ENCODE peak calls at places on chromosome 3, in five cellular contexts. X is esophagus squamous epithelium, Y is mucosa of descending colon, A is COR-L47, L is HT-29. N is an unnamed sample.

GRCh38 chr3:40877651-40878463 is 321.4 kb upstream of the CTNNB1 start:
- DNase-seq in X (no peak), Y (peak; percentile 24), A (no peak), L (no peak), N (peak; percentile 12)

GRCh38 chr3:157906627-157907026 is 199.6 kb downstream of the SHOX2 start:
- DNase-seq in X (no peak), Y (no peak), A (no peak), L (no peak), N (no peak)

GRCh38 chr3:182435860-182436259 is 357.4 kb upstream of the ATP11B start:
- DNase-seq in X (no peak), Y (no peak), A (peak; percentile 21), L (no peak), N (no peak)

GRCh38 chr3:44883999-44884431 is 9.6 kb downstream of the TGM4 start:
- DNase-seq in X (no peak), Y (no peak), A (no peak), L (no peak), N (no peak)

GRCh38 chr3:143103633-143104032 is 15.9 kb upstream of the CHST2 start:
- DNase-seq in X (no peak), Y (no peak), A (no peak), L (no peak), N (no peak)

GRCh38 chr3:134527037-134527436 is 41.2 kb downstream of the CEP63 start:
- DNase-seq in X (no peak), Y (no peak), A (no peak), L (peak; percentile 9), N (no peak)

GRCh38 chr3:150330872-150331271 is 77.2 kb upstream of the TSC22D2 start:
- DNase-seq in X (no peak), Y (no peak), A (no peak), L (no peak), N (no peak)

GRCh38 chr3:38480930-38481329 is 15.2 kb upstream of the EXOG start:
- DNase-seq in X (no peak), Y (no peak), A (no peak), L (no peak), N (no peak)

GRCh38 chr3:129036234-129037092 is 24.1 kb upstream of the GP9 start:
- DNase-seq in X (no peak), Y (peak; percentile 10), A (no peak), L (no peak), N (no peak)

GRCh38 chr3:160220038-160220437 is 5.2 kb upstream of the C3orf80 start:
- DNase-seq in X (no peak), Y (no peak), A (no peak), L (no peak), N (no peak)

GRCh38 chr3:23644741-23645140 is 161.0 kb upstream of the UBE2E1 start:
- DNase-seq in X (no peak), Y (no peak), A (no peak), L (no peak), N (no peak)